ENCODE peak calls at places on chromosomes 2 and 18, in ten cellular contexts. J is Panc1, L is HepG2, M is colonic mucosa, N is neural progenitor cell, V is psoas muscle, W is GM12878, R is ovary, U is Peyer's patch, S is transverse colon. K is an unnamed sample. For H3K4me1 and H3K36me3, the result is how much of the 10 kb centered on the place peaks cover.

GRCh38 chr2:20186855-20187187 is 38.1 kb downstream of the SDC1 start:
- DNase-seq in J (no peak), W (no peak), N (no peak), M (no peak), S (no peak), V (no peak), R (no peak), U (no peak), L (no peak), K (no peak)

GRCh38 chr18:79299711-79300110 is 96.0 kb upstream of the NFATC1 start:
- DNase-seq in L (no peak), W (no peak), M (no peak), N (no peak), J (no peak), R (no peak), U (no peak), V (no peak), S (no peak), K (no peak)

GRCh38 chr18:41767960-41768359 is 187.1 kb upstream of the PIK3C3 start:
- DNase-seq in R (no peak), N (peak), M (no peak), U (no peak), S (no peak), V (no peak), W (no peak), J (no peak), L (no peak), K (no peak)

GRCh38 chr18:28494151-28494550 is 317.2 kb upstream of the CDH2 start:
- DNase-seq in V (no peak), U (no peak), L (no peak), M (no peak), R (no peak), W (no peak), N (no peak), S (no peak), J (no peak), K (no peak)

GRCh38 chr2:179511105-179511504 is 246.5 kb upstream of the SESTD1 start:
- DNase-seq in M (no peak), N (no peak), W (no peak), L (no peak), U (no peak), R (no peak), S (no peak), V (no peak), J (no peak), K (no peak)

GRCh38 chr2:70132244-70133126 is 45.2 kb downstream of the PCBP1 start:
- DNase-seq in N (no peak), L (peak), R (peak), S (peak), W (no peak), J (no peak), M (peak), U (peak), V (peak), K (no peak)

GRCh38 chr18:50297621-50298442 is 10.3 kb upstream of the CXXC1 start:
- DNase-seq in W (peak), U (peak), L (no peak), N (peak), S (peak), J (no peak), M (peak), R (peak), V (peak), K (peak)

GRCh38 chr18:76464281-76465259 is 30.5 kb downstream of the ZNF516 start:
- DNase-seq in W (no peak), M (no peak), N (no peak), S (no peak), R (no peak), L (no peak), J (no peak), U (no peak), V (no peak), K (no peak)

GRCh38 chr2:127355407-127356008 is 32.3 kb downstream of the MAP3K2 start:
- DNase-seq in N (peak), W (no peak), M (no peak), J (no peak), S (no peak), V (no peak), R (no peak), U (no peak), L (peak), K (no peak)

GRCh38 chr2:133235959-133236358 is 332.3 kb downstream of the NCKAP5 start:
- DNase-seq in R (no peak), L (no peak), V (no peak), M (no peak), U (no peak), S (no peak), J (no peak), W (no peak), N (no peak), K (no peak)

GRCh38 chr2:230677182-230677946 is 35.3 kb upstream of the CAB39 start:
- DNase-seq in R (no peak), U (no peak), M (no peak), J (no peak), L (no peak), W (no peak), N (no peak), S (no peak), V (no peak), K (no peak)

GRCh38 chr2:19576411-19576810 is 218.0 kb upstream of the OSR1 start:
- DNase-seq in S (no peak), V (no peak), M (peak), N (no peak), U (no peak), R (no peak), J (no peak), L (no peak), W (no peak), K (no peak)

GRCh38 chr18:31590570-31590969 is 1.1 kb upstream of the TTR start:
- DNase-seq in L (no peak), U (no peak), W (no peak), J (no peak), N (no peak), S (no peak), R (no peak), M (no peak), V (no peak), K (no peak)

GRCh38 chr2:171272039-171272438 is 111.3 kb upstream of the TLK1 start:
- DNase-seq in M (peak), W (no peak), N (no peak), R (no peak), V (no peak), L (peak), U (no peak), S (no peak), J (peak), K (no peak)

GRCh38 chr2:138948070-138948539 is 167.9 kb upstream of the NXPH2 start:
- DNase-seq in J (peak), N (no peak), M (no peak), W (no peak), R (no peak), S (no peak), L (no peak), U (no peak), V (no peak), K (no peak)

GRCh38 chr2:184727813-184728212 is 129.5 kb downstream of the ZNF804A start:
- DNase-seq in R (no peak), J (no peak), L (no peak), N (no peak), S (no peak), W (no peak), U (no peak), V (no peak), M (no peak), K (no peak)

GRCh38 chr2:47459021-47459420 is 56.1 kb downstream of the MSH2 start:
- DNase-seq in N (no peak), S (no peak), R (no peak), V (no peak), L (no peak), J (no peak), U (no peak), M (no peak), W (no peak), K (no peak)

GRCh38 chr2:33437297-33437696 is 39.2 kb upstream of the RASGRP3 start:
- DNase-seq in S (no peak), V (no peak), U (no peak), J (no peak), L (no peak), M (no peak), R (no peak), N (no peak), W (no peak), K (no peak)

GRCh38 chr18:53941601-53942335 is 282.7 kb downstream of the MBD2 start:
- DNase-seq in U (no peak), S (no peak), J (no peak), W (no peak), L (no peak), N (no peak), M (no peak), R (no peak), V (no peak), K (no peak)

GRCh38 chr18:73842795-73843394 is 304.7 kb downstream of the FBXO15 start:
- DNase-seq in J (peak), V (peak), R (peak), S (peak), U (no peak), M (peak), N (peak), W (peak), L (peak), K (no peak)

GRCh38 chr2:122988395-122989221 is 1036.5 kb upstream of the CNTNAP5 start:
- DNase-seq in N (peak), V (no peak), S (no peak), L (no peak), U (no peak), R (no peak), J (no peak), M (no peak), W (no peak), K (no peak)

GRCh38 chr18:24373331-24373730 is 24.3 kb downstream of the OSBPL1A start:
- DNase-seq in W (no peak), J (no peak), S (no peak), R (no peak), U (no peak), V (no peak), M (no peak), N (no peak), L (no peak), K (no peak)

GRCh38 chr18:54822872-54823845 is 5.1 kb upstream of the RAB27B start:
- DNase-seq in U (no peak), V (no peak), M (no peak), J (peak), R (no peak), W (no peak), N (no peak), L (no peak), S (no peak), K (no peak)

GRCh38 chr2:10489842-10490555 is 41.9 kb upstream of the ODC1 start:
- DNase-seq in R (no peak), J (no peak), S (no peak), W (no peak), L (no peak), M (no peak), U (no peak), N (no peak), V (no peak), K (no peak)

GRCh38 chr2:146324954-146325353 is 1519.9 kb upstream of the ACVR2A start:
- DNase-seq in W (no peak), N (no peak), J (no peak), M (no peak), S (no peak), V (no peak), R (no peak), L (no peak), U (no peak), K (no peak)

GRCh38 chr2:237685408-237685807 is 58.0 kb downstream of the LRRFIP1 start:
- DNase-seq in N (peak), M (no peak), V (no peak), S (no peak), J (no peak), L (peak), R (no peak), U (no peak), W (no peak), K (peak)

DNA sequence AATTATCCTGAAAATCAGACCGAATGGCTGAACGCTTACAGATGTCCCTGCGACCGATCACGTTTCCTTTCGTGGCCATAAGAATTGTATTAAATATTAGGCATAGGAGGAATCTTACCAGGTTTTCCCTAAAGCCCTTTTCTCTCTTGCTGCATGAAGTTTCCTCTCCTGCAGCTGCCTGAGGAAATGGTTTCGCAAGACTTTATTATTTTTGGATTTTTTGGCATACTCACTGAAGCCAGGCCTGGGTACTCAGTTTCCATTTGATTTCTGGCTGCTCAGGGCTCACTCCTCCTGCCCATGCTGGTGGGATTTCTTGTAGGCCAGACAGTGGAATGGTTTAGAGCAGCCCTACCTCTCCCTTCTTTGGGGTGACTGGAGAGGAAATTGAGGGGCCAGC is 114.0 kb downstream of the KLHL29 start:
- DNase-seq in N (no peak), U (no peak), L (no peak), M (no peak), V (no peak), S (no peak), J (no peak), W (no peak), R (no peak), K (no peak)
- H3K4me1 ChIP-seq in N (under half), U (under half), L (under half), M (under half), V (under half), S (under half), J (under half), W (under half), R (under half), K (under half)

GRCh38 chr18:9148239-9148552 is 11.6 kb downstream of the ANKRD12 start:
- DNase-seq in U (no peak), M (no peak), W (no peak), L (no peak), V (no peak), S (no peak), J (no peak), N (no peak), R (no peak), K (no peak)
- TF ChIP-seq CTCF in U (no peak), M (peak), W (no peak), L (no peak), V (no peak), S (no peak), J (peak), N (no peak), R (no peak), K (no peak)

GRCh38 chr2:31401580-31401979 is 13.0 kb downstream of the XDH start:
- DNase-seq in S (no peak), W (no peak), M (no peak), U (no peak), L (no peak), J (no peak), V (no peak), N (no peak), R (no peak), K (no peak)
- H3K36me3 ChIP-seq in S (under half), W (under half), M (under half), U (under half), L (under half), J (under half), V (under half), N (under half), R (under half), K (under half)

GRCh38 chr2:54639609-54640008 is 83.9 kb upstream of the EML6 start:
- DNase-seq in R (no peak), M (no peak), S (no peak), U (no peak), N (no peak), J (no peak), W (no peak), L (no peak), V (no peak), K (no peak)
- H3K4me1 ChIP-seq in R (under half), M (under half), S (under half), U (under half), N (under half), J (under half), W (under half), L (under half), V (under half), K (under half)

DNA sequence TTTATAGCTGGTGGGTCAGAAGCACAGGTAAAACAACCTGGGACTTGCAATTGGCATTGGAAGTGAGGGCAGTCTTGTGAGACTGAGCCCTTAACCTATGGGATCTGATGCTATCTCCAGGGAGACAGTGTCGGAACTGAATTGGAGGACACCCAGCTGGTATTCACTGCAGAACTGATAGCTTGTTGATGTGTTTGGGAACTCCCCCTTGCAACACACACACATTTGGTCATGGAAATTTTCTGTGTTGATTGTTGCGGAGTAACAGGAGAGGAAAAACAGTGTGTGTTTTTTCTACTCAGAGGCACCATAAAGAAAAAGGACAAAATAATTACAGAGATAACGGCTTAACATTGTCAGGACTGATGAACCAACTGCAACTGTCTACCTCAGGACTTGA is 16.1 kb downstream of the TPGS2 start:
- DNase-seq in U (no peak), M (no peak), N (no peak), L (no peak), W (no peak), S (no peak), V (no peak), R (no peak), J (no peak), K (no peak)
- TF ChIP-seq CTCF in U (no peak), M (no peak), N (no peak), L (no peak), W (no peak), S (no peak), V (no peak), R (no peak), J (no peak), K (no peak)

GRCh38 chr18:36157441-36157840 is 27.7 kb downstream of the ELP2 start:
- DNase-seq in N (no peak), M (no peak), W (no peak), J (no peak), V (no peak), S (no peak), R (no peak), U (no peak), L (no peak), K (no peak)
- H3K36me3 ChIP-seq in N (under half), M (under half), W (under half), J (under half), V (half or more), S (half or more), R (under half), U (under half), L (under half), K (half or more)

DNA sequence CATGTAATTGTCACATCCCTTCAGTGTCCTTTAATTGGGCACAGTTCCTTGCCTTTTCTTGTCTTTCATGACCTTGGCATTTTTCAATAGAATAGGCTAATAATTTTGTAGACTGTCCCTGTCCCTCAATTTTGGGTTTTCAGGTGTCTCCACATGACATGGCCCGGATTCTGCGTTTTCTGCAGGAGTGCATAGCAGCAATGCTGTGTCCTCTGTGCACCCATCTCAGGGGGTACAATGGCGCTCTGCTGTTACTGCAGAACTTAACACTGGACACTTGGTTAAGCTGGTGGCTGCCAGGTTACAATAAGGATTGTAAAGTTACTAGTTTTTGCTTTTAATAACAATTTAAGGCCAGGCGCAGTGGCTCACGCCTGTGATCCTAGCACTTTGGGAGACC is 51.3 kb downstream of the INPP5D start:
- DNase-seq in U (no peak), V (no peak), N (no peak), J (no peak), W (no peak), S (no peak), L (no peak), M (no peak), R (no peak), K (peak)
- H3K4me1 ChIP-seq in U (under half), V (under half), N (under half), J (under half), W (under half), S (under half), L (under half), M (under half), R (under half), K (under half)

K was measured in upper lobe of right lung.